ENCODE peak calls at places on chromosomes 12 and 14, in nine cellular contexts. One of them, this sample, is unnamed.

GRCh38 chr12:1657616-1658167 is 28.7 kb downstream of the WNT5B start:
- DNase-seq in fibroblast of the aortic adventitia: no peak
- DNase-seq in choroid plexus epithelial cell: no peak
- DNase-seq in K562: no peak
- DNase-seq in mammary epithelial cell: no peak
- DNase-seq in fibroblast of lung: peak
- DNase-seq in GM12864: no peak
- DNase-seq in suprapubic skin: no peak
- DNase-seq in fibroblast of pulmonary artery: no peak
- DNase-seq in this sample: no peak

GRCh38 chr12:93552427-93552826 is 20.0 kb upstream of the SOCS2 start:
- DNase-seq in fibroblast of the aortic adventitia: no peak
- DNase-seq in choroid plexus epithelial cell: no peak
- DNase-seq in K562: no peak
- DNase-seq in mammary epithelial cell: no peak
- DNase-seq in fibroblast of lung: no peak
- DNase-seq in GM12864: no peak
- DNase-seq in suprapubic skin: no peak
- DNase-seq in fibroblast of pulmonary artery: no peak
- DNase-seq in this sample: no peak

GRCh38 chr12:130803707-130804106 is 35.3 kb downstream of the STX2 start:
- DNase-seq in fibroblast of the aortic adventitia: peak
- DNase-seq in choroid plexus epithelial cell: peak
- DNase-seq in K562: no peak
- DNase-seq in mammary epithelial cell: no peak
- DNase-seq in fibroblast of lung: peak
- DNase-seq in GM12864: no peak
- DNase-seq in suprapubic skin: no peak
- DNase-seq in fibroblast of pulmonary artery: peak
- DNase-seq in this sample: no peak

GRCh38 chr12:133190176-133190575 is 8.9 kb downstream of the ZNF268 start:
- DNase-seq in fibroblast of the aortic adventitia: no peak
- DNase-seq in choroid plexus epithelial cell: no peak
- DNase-seq in K562: no peak
- DNase-seq in mammary epithelial cell: no peak
- DNase-seq in fibroblast of lung: no peak
- DNase-seq in GM12864: no peak
- DNase-seq in suprapubic skin: no peak
- DNase-seq in fibroblast of pulmonary artery: no peak
- DNase-seq in this sample: no peak

GRCh38 chr12:26126340-26127284 is 1.8 kb upstream of the BHLHE41 start:
- DNase-seq in fibroblast of the aortic adventitia: peak
- DNase-seq in choroid plexus epithelial cell: peak
- DNase-seq in K562: peak
- DNase-seq in mammary epithelial cell: peak
- DNase-seq in fibroblast of lung: peak
- DNase-seq in GM12864: no peak
- DNase-seq in suprapubic skin: peak
- DNase-seq in fibroblast of pulmonary artery: peak
- DNase-seq in this sample: peak

GRCh38 chr12:6559500-6559899 is 3.7 kb upstream of the IFFO1 start:
- DNase-seq in fibroblast of the aortic adventitia: peak
- DNase-seq in choroid plexus epithelial cell: no peak
- DNase-seq in K562: no peak
- DNase-seq in mammary epithelial cell: no peak
- DNase-seq in fibroblast of lung: no peak
- DNase-seq in GM12864: no peak
- DNase-seq in suprapubic skin: no peak
- DNase-seq in fibroblast of pulmonary artery: no peak
- DNase-seq in this sample: no peak

GRCh38 chr12:94265966-94266365 is 117.6 kb downstream of the PLXNC1 start:
- DNase-seq in fibroblast of the aortic adventitia: no peak
- DNase-seq in choroid plexus epithelial cell: no peak
- DNase-seq in K562: no peak
- DNase-seq in mammary epithelial cell: no peak
- DNase-seq in fibroblast of lung: no peak
- DNase-seq in GM12864: no peak
- DNase-seq in suprapubic skin: no peak
- DNase-seq in fibroblast of pulmonary artery: no peak
- DNase-seq in this sample: no peak

GRCh38 chr14:88614218-88614907 is 51.5 kb downstream of the ZC3H14 start:
- DNase-seq in fibroblast of the aortic adventitia: peak
- DNase-seq in choroid plexus epithelial cell: peak
- DNase-seq in K562: no peak
- DNase-seq in mammary epithelial cell: peak
- DNase-seq in fibroblast of lung: peak
- DNase-seq in GM12864: no peak
- DNase-seq in suprapubic skin: no peak
- DNase-seq in fibroblast of pulmonary artery: peak
- DNase-seq in this sample: peak

GRCh38 chr14:99751539-99752485 is 41.4 kb upstream of the EML1 start:
- DNase-seq in fibroblast of the aortic adventitia: no peak
- DNase-seq in choroid plexus epithelial cell: no peak
- DNase-seq in K562: no peak
- DNase-seq in mammary epithelial cell: no peak
- DNase-seq in fibroblast of lung: no peak
- DNase-seq in GM12864: no peak
- DNase-seq in suprapubic skin: no peak
- DNase-seq in fibroblast of pulmonary artery: no peak
- DNase-seq in this sample: peak

GRCh38 chr14:99749142-99749541 is 44.1 kb upstream of the EML1 start:
- DNase-seq in fibroblast of the aortic adventitia: no peak
- DNase-seq in choroid plexus epithelial cell: no peak
- DNase-seq in K562: no peak
- DNase-seq in mammary epithelial cell: no peak
- DNase-seq in fibroblast of lung: no peak
- DNase-seq in GM12864: no peak
- DNase-seq in suprapubic skin: no peak
- DNase-seq in fibroblast of pulmonary artery: no peak
- DNase-seq in this sample: no peak

GRCh38 chr14:99748529-99748928 is 44.7 kb upstream of the EML1 start:
- DNase-seq in fibroblast of the aortic adventitia: no peak
- DNase-seq in choroid plexus epithelial cell: no peak
- DNase-seq in K562: no peak
- DNase-seq in mammary epithelial cell: no peak
- DNase-seq in fibroblast of lung: no peak
- DNase-seq in GM12864: no peak
- DNase-seq in suprapubic skin: no peak
- DNase-seq in fibroblast of pulmonary artery: no peak
- DNase-seq in this sample: no peak

GRCh38 chr14:99750746-99751450 is 42.3 kb upstream of the EML1 start:
- DNase-seq in fibroblast of the aortic adventitia: no peak
- DNase-seq in choroid plexus epithelial cell: no peak
- DNase-seq in K562: no peak
- DNase-seq in mammary epithelial cell: no peak
- DNase-seq in fibroblast of lung: no peak
- DNase-seq in GM12864: no peak
- DNase-seq in suprapubic skin: no peak
- DNase-seq in fibroblast of pulmonary artery: no peak
- DNase-seq in this sample: no peak

DNA sequence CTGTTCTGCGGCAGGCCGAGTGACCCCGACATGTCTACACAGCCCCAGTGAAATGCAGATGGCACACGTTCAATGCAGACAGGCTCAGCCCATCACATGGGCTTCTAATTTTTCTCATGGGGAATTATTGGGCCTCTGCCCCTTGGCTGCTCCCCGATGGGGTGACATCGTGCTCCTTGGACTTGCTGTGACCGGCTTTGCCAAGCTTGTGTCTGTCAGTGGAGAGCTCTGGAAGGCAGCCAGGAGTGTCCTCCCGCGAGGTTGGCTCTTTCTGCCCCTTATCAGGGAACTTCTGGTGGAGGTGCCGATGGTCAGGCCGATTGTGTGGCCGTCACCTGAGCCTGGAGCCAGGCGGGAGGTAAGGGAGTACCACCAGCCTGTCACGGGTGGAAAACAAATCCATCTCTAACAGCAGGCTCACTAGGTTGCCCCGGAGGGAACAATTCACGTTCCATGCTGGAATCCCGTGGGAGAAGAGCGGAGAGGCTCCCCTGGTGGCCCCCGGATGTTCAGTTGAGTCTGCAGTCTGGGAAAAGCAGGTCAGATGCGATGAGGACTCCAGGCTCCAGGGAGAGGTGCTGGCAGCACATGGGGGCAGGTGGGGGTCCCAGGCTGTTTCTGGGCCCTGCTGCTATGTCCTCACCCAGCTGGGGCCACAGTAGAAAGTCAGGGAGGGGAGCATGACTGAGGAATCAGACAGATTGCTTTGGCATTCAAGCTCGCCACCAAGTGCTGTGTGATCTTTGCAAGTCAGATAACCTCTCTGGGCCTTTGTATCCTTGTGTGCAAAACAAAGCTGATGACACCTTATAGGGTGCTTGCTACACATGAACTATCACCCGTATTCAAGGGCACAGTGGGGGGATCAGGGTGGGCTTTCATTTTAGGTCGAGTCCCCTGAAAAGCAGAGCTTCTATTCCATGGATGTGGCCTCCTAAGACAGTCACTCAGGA is 43.2 kb upstream of the EML1 start:
- DNase-seq in fibroblast of the aortic adventitia: peak
- DNase-seq in choroid plexus epithelial cell: no peak
- DNase-seq in K562: no peak
- DNase-seq in mammary epithelial cell: no peak
- DNase-seq in fibroblast of lung: no peak
- DNase-seq in GM12864: no peak
- DNase-seq in suprapubic skin: no peak
- DNase-seq in fibroblast of pulmonary artery: no peak
- DNase-seq in this sample: no peak
- TF ChIP-seq CTCF in fibroblast of the aortic adventitia: no peak
- TF ChIP-seq CTCF in choroid plexus epithelial cell: no peak
- TF ChIP-seq CTCF in K562: no peak
- TF ChIP-seq CTCF in mammary epithelial cell: no peak
- TF ChIP-seq CTCF in fibroblast of lung: no peak
- TF ChIP-seq CTCF in GM12864: no peak
- TF ChIP-seq CTCF in suprapubic skin: no peak
- TF ChIP-seq CTCF in fibroblast of pulmonary artery: no peak
- TF ChIP-seq CTCF in this sample: no peak

DNA sequence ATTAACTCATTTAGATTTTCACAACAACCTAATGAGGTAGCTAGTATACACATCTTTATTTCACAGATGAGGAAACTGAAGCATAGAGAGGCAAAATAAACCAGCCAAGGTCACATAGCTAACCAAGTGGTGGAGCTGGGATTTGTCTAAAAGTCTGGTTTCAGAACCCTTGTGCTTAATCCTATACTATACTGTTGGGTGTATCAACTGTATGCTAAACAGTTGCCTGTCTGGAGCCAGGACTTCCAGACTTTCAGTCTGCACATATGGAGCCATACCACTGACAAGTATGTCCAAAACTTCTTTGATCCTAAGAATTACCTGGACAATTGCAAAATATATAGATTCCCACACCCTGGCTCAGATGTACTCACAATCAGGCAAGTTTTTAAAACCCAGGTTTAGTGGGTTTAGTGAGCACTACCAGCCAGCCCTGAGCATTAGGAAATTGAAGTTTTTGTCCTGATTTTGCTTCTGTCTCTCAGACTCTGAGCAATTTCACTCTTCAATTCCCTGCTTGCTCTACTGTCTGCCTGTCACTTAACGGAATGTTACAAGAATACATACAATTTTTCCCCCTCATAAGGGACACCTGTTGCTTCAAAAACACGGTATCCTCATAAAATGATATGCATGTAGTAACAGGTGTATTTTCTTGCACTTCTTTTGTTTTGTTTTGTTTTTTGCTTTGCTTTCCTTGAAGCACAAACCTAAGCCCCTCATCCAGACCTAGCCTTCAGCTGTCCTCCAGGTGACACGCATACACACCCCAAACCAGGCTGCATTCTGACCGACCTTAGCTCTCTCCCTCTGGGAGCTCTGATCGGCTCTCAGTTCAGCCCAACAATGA is 9.6 kb upstream of the SALL2 start:
- DNase-seq in fibroblast of the aortic adventitia: no peak
- DNase-seq in choroid plexus epithelial cell: no peak
- DNase-seq in K562: no peak
- DNase-seq in mammary epithelial cell: no peak
- DNase-seq in fibroblast of lung: no peak
- DNase-seq in GM12864: no peak
- DNase-seq in suprapubic skin: no peak
- DNase-seq in fibroblast of pulmonary artery: no peak
- DNase-seq in this sample: no peak
- H3K4me3 ChIP-seq in fibroblast of the aortic adventitia: no peak
- H3K4me3 ChIP-seq in choroid plexus epithelial cell: no peak
- H3K4me3 ChIP-seq in K562: no peak
- H3K4me3 ChIP-seq in mammary epithelial cell: no peak
- H3K4me3 ChIP-seq in fibroblast of lung: no peak
- H3K4me3 ChIP-seq in GM12864: no peak
- H3K4me3 ChIP-seq in suprapubic skin: peak
- H3K4me3 ChIP-seq in fibroblast of pulmonary artery: no peak
- H3K4me3 ChIP-seq in this sample: no peak

DNA sequence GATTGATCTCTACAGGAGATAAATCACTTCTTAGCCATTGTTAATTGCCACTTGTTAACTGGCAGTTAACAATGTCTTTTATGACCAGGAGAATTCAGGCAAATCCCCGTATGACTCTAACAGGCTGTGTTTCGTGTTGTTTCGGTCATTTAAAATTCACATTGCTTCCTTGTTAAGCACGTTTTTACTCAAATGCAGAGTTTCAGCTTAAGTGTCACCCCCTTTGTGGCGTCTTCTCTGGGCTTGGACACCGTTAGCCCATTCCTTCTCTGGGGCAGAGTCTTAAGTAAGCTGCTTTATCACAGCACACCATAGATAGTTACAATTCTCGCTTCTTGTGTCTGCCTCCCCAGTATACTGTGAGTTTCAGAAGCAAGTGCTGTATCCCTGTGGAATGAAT is 205.4 kb downstream of the EPS8 start:
- DNase-seq in fibroblast of the aortic adventitia: no peak
- DNase-seq in choroid plexus epithelial cell: no peak
- DNase-seq in K562: no peak
- DNase-seq in mammary epithelial cell: no peak
- DNase-seq in fibroblast of lung: no peak
- DNase-seq in GM12864: no peak
- DNase-seq in suprapubic skin: no peak
- DNase-seq in fibroblast of pulmonary artery: no peak
- DNase-seq in this sample: no peak
- TF ChIP-seq CTCF in fibroblast of the aortic adventitia: no peak
- TF ChIP-seq CTCF in choroid plexus epithelial cell: no peak
- TF ChIP-seq CTCF in K562: no peak
- TF ChIP-seq CTCF in mammary epithelial cell: no peak
- TF ChIP-seq CTCF in fibroblast of lung: no peak
- TF ChIP-seq CTCF in GM12864: no peak
- TF ChIP-seq CTCF in suprapubic skin: no peak
- TF ChIP-seq CTCF in fibroblast of pulmonary artery: no peak
- TF ChIP-seq CTCF in this sample: no peak

DNA sequence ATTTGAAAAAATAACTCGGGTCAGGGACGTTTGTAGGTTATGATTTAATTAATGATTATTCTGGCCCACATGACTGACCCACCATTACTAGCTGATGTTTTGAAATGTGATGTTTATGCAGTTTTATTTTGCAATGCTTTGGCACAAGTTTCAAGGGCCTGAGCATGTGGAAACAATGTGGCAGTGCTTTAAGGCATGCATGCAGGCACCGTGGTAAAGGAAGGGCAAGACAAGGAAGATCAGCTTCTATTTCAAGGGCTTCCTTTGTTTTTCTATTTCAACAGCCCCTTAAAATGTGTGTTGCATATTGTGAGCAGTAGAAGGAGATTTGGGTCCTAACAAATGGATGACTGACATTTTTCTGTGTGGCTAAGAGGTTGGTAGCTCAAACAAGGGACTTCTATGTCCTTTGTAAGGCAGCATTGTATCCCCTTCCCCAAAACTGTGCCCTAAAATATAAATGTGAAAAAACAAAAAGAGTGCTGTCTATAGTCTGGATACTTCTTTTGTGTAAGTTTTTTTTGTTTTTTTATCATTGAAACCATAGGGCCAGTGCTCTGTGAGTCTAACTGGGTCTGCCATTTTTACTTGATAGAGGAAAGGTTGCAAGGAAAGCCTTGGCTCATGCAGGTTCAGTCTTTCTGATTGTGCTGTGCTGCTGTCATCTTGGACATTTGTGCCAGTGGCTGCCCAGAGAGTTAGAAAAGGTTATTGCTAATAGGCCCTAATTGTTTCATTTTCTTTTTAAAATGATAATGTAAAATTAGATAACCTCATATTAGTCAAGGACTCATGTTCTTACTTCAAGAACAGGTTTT is 103.5 kb downstream of the FGD4 start:
- DNase-seq in fibroblast of the aortic adventitia: peak
- DNase-seq in choroid plexus epithelial cell: peak
- DNase-seq in K562: no peak
- DNase-seq in mammary epithelial cell: peak
- DNase-seq in fibroblast of lung: peak
- DNase-seq in GM12864: no peak
- DNase-seq in suprapubic skin: no peak
- DNase-seq in fibroblast of pulmonary artery: peak
- DNase-seq in this sample: peak
- H3K4me3 ChIP-seq in fibroblast of the aortic adventitia: no peak
- H3K4me3 ChIP-seq in choroid plexus epithelial cell: peak
- H3K4me3 ChIP-seq in K562: no peak
- H3K4me3 ChIP-seq in mammary epithelial cell: no peak
- H3K4me3 ChIP-seq in fibroblast of lung: no peak
- H3K4me3 ChIP-seq in GM12864: no peak
- H3K4me3 ChIP-seq in suprapubic skin: peak
- H3K4me3 ChIP-seq in fibroblast of pulmonary artery: peak
- H3K4me3 ChIP-seq in this sample: no peak